ENCODE peak calls at places on chromosome 19, in seven cellular contexts. B is psoas muscle, C is cardiac muscle cell, J is aorta, F is brain microvascular endothelial cell, H is lung, D is heart right ventricle. U is an unnamed sample.
A peak's percentile ranks its signal among the peaks of the same experiment; 100 is the strongest.

GRCh38 chr19:47156861-47157454 is 26.3 kb downstream of the SAE1 start:
- DNase-seq in H (no peak), B (no peak), C (peak; percentile 46), D (no peak), F (no peak), J (no peak), U (no peak)

GRCh38 chr19:49224856-49225255 is 67.3 kb downstream of the TRPM4 start:
- DNase-seq in H (no peak), F (peak; percentile 70), D (peak; percentile 31), J (peak; percentile 56), C (peak; percentile 67), B (no peak), U (no peak)

GRCh38 chr19:6551607-6552450 is 21.0 kb downstream of the TNFSF9 start:
- DNase-seq in D (peak; percentile 26), B (peak; percentile 56), H (no peak), C (peak; percentile 17), F (no peak), J (peak; percentile 53), U (no peak)

GRCh38 chr19:5893907-5894703 is 9.5 kb downstream of the NDUFA11 start:
- DNase-seq in J (no peak), B (no peak), H (no peak), F (no peak), D (peak; percentile 66), C (no peak), U (peak; percentile 70)

GRCh38 chr19:48391100-48392005 is at the start of gene KDELR1:
- DNase-seq in B (peak; percentile 87), J (peak; percentile 85), D (peak; percentile 81), C (peak; percentile 78), H (peak; percentile 64), F (peak; percentile 39), U (peak; percentile 56)

GRCh38 chr19:41588497-41589209 is 12.7 kb downstream of the CEACAM21 start:
- DNase-seq in D (no peak), J (no peak), F (peak; percentile 39), B (no peak), H (no peak), C (peak; percentile 48), U (no peak)

GRCh38 chr19:35211545-35212230 is 16.9 kb downstream of the FAM187B start:
- DNase-seq in H (no peak), B (peak; percentile 73), F (no peak), J (peak; percentile 86), C (no peak), D (peak; percentile 52), U (peak; percentile 58)

GRCh38 chr19:42422576-42423461 is 4.4 kb downstream of the LIPE start:
- DNase-seq in C (no peak), H (no peak), D (no peak), J (no peak), F (no peak), B (peak; percentile 70), U (no peak)

GRCh38 chr19:13401388-13401787 is 104.9 kb downstream of the CACNA1A start:
- DNase-seq in J (no peak), C (peak; percentile 70), B (no peak), F (peak; percentile 20), H (no peak), D (no peak), U (no peak)

GRCh38 chr19:55597493-55597892 is 1.8 kb downstream of the FIZ1 start:
- DNase-seq in D (no peak), J (no peak), B (peak; percentile 64), F (no peak), H (no peak), C (no peak), U (no peak)

GRCh38 chr19:53864308-53864836 is 3.3 kb upstream of the MYADM start:
- DNase-seq in J (no peak), B (no peak), C (no peak), H (no peak), F (no peak), D (no peak), U (no peak)

GRCh38 chr19:43675906-43676305 is 5.9 kb upstream of the PLAUR start:
- DNase-seq in C (no peak), D (no peak), H (no peak), B (no peak), J (no peak), F (no peak), U (no peak)

GRCh38 chr19:15296841-15297415 is 35.4 kb downstream of the BRD4 start:
- DNase-seq in H (no peak), J (no peak), F (no peak), D (no peak), B (no peak), C (no peak), U (no peak)

GRCh38 chr19:17391371-17392151 is 2.4 kb downstream of the CCDC194 start:
- DNase-seq in B (no peak), C (no peak), F (no peak), D (no peak), H (no peak), J (peak; percentile 56), U (no peak)

GRCh38 chr19:35491838-35492360 is 1.6 kb upstream of the KRTDAP start:
- DNase-seq in F (no peak), B (no peak), H (no peak), D (no peak), C (no peak), J (no peak), U (no peak)

GRCh38 chr19:16324384-16325160 is at the start of gene KLF2:
- DNase-seq in D (peak; percentile 97), F (peak; percentile 90), H (peak; percentile 93), J (peak; percentile 97), C (peak; percentile 96), B (peak; percentile 98), U (peak; percentile 85)

GRCh38 chr19:16327131-16327450 is 2.5 kb downstream of the KLF2 start:
- DNase-seq in D (no peak), H (no peak), J (no peak), C (no peak), B (no peak), F (no peak), U (no peak)

GRCh38 chr19:16325161-16325527 is 518 bp downstream of the KLF2 start:
- DNase-seq in H (peak; percentile 55), J (no peak), F (no peak), B (no peak), D (peak; percentile 67), C (no peak), U (no peak)

GRCh38 chr19:16326401-16327130 is 1.9 kb downstream of the KLF2 start:
- DNase-seq in B (peak; percentile 66), C (peak; percentile 34), F (no peak), D (no peak), J (no peak), H (peak; percentile 29), U (no peak)

DNA sequence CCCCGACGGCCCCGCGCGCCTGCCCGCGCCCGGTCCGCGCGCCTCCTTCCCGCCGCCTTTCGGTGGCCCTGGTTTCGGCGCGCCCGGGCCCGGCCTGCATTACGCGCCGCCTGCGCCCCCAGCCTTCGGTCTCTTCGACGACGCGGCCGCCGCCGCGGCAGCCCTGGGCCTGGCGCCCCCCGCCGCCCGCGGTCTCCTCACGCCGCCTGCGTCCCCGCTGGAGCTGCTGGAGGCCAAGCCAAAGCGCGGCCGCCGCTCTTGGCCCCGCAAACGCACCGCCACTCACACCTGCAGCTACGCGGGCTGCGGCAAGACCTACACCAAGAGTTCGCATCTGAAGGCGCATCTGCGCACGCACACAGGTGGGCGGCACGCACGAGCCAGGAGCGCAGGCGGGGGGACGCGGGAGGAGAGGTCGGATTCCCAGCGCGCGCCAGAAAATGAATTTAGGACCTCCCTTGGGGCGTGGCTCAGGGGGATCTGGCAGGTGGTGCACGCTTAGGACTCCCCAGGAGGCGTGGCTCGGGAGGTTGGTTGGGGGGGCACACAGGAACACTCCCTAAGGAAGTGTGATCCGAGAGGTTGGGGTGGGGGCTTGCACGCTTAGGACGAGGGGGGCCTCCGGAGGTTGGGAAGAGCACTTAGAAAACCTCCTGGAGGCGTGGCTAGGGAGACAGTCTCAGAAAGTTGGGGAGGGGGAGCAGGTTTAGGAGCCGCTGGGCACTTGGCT is 1.2 kb downstream of the KLF2 start:
- DNase-seq in C (peak; percentile 52), H (peak; percentile 57), B (peak; percentile 70), F (no peak), D (peak; percentile 55), J (peak; percentile 79), U (no peak)
- H3K27ac ChIP-seq in C (no peak overlapping the region), H (peak overlapping the region; percentile 98), B (peak overlapping the region; percentile 91), F (peak overlapping the region; percentile 39), D (peak overlapping the region; percentile 98), J (peak overlapping the region; percentile 99), U (peak overlapping the region; percentile 69)

DNA sequence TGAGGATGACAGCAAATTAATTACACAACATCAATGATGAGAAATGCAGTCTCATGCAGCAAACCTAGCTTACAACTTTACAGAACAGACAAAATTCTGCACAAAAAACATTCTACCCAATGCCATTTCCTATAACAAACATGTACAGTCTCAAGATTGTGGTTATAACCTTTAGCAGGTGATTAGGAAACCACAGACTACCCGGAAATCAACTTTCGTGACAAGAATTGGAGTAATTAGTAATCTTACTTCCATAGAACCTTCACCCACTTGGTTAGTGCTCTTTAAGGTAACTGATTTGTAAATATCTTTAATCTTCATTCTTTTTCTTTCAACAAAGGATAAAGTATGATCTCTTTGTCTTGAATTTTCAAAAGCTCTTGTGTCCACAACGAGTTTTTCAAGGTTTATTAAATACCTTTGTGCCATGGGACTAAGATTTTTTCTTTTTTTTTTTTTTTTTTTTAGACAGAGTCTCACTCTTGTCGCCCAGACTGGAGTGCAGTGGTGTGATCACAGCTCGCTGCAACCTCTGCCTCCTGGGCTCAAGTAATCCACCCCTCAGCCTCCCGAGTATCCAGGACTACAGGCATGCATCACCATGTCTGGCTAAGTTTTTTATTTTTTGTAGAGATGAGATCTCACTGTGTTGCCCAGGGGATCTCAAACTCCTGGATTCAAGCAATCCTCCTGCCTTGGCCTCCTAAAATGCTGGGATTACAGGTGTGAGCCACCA is 78.8 kb downstream of the MAP4K1 start:
- DNase-seq in F (no peak), B (no peak), D (no peak), C (no peak), H (no peak), J (no peak), U (no peak)
- H3K27ac ChIP-seq in F (no peak overlapping the region), B (peak overlapping the region; percentile 20), D (no peak overlapping the region), C (no peak overlapping the region), H (no peak overlapping the region), J (no peak overlapping the region), U (no peak overlapping the region)

DNA sequence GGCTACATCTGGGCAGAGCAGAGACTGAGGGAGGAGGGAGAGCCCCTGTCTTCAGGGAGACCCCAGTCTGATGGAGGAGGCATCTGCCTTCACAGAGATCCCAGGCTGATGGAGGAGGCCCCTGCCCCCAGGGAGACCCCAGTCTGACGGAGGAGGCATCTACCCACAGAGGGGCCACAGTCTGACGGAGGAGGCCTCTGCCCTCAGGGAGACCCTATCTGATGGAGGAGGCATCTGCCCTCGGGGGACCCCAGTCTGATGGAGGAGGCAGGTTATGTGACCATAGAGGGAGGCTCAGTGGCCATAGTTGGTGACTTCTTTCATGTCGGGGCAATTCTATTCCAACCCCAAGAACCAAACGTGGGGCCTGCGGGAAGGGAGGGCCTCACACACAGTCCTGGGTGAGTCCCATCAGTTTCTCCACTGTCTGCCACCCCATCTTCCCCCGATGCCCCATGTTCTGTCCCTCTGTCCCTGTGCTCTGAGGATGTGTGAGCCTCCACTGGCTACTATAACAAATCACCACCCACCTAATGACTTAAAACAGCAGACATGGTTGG is 14.3 kb downstream of the MISP start:
- DNase-seq in C (no peak), D (no peak), H (no peak), J (no peak), B (no peak), F (no peak), U (no peak)
- H3K27ac ChIP-seq in C (no peak overlapping the region), D (no peak overlapping the region), H (no peak overlapping the region), J (no peak overlapping the region), B (no peak overlapping the region), F (no peak overlapping the region), U (no peak overlapping the region)

DNA sequence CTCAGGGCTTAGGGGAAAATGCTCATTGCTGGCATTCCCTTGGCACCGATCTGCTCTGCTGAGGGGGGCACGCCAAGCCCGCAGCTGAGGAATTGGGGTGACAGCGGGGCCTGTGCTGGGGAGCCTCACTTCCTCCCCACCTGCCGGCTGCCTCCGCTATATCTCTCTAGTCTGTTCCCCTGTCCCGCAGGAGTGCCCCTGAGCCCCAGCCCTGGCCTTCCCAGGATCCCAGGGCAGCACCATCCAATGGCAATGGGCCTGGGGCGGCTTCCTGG is 9.5 kb downstream of the STXBP2 start:
- DNase-seq in J (no peak), C (no peak), D (no peak), H (no peak), B (no peak), F (no peak), U (no peak)
- H3K27ac ChIP-seq in J (no peak overlapping the region), C (no peak overlapping the region), D (no peak overlapping the region), H (no peak overlapping the region), B (no peak overlapping the region), F (no peak overlapping the region), U (no peak overlapping the region)